ENCODE peak calls at places on chromosomes 12 and 14, in four cellular contexts. R, X, K and W are unnamed samples.

GRCh38 chr12:7638764-7639570 is 26.7 kb downstream of the APOBEC1 start:
- DNase-seq in R (peak; percentile 73), X (peak; percentile 66), K (peak; percentile 40), W (peak; percentile 74)

GRCh38 chr12:112191840-112192321 is 66.5 kb downstream of the TRAFD1 start:
- DNase-seq in R (no peak), X (no peak), K (no peak), W (no peak)

GRCh38 chr12:127060310-127060847 is 1206.6 kb upstream of the TMEM132C start:
- DNase-seq in R (no peak), X (peak; percentile 79), K (no peak), W (no peak)

GRCh38 chr14:32192712-32193373 is 9.0 kb upstream of the RNU6-7 start:
- DNase-seq in R (no peak), X (no peak), K (no peak), W (no peak)

GRCh38 chr14:104697317-104697703 is 7.9 kb downstream of the INF2 start:
- DNase-seq in R (no peak), X (no peak), K (no peak), W (no peak)

GRCh38 chr14:63996575-63997220 is 143.9 kb downstream of the SYNE2 start:
- DNase-seq in R (no peak), X (no peak), K (no peak), W (no peak)

GRCh38 chr12:59861635-59862034 is 265.8 kb downstream of the SLC16A7 start:
- DNase-seq in R (no peak), X (no peak), K (no peak), W (no peak)

GRCh38 chr12:30507576-30507975 is 188.1 kb downstream of the IPO8 start:
- DNase-seq in R (peak; percentile 35), X (no peak), K (no peak), W (no peak)

GRCh38 chr14:36524874-36525745 is 5.1 kb upstream of the NKX2-1 start:
- DNase-seq in R (peak; percentile 74), X (peak; percentile 43), K (no peak), W (peak; percentile 81)

GRCh38 chr12:12606793-12607589 is 4.7 kb upstream of the CREBL2 start:
- DNase-seq in R (peak; percentile 32), X (no peak), K (peak; percentile 53), W (no peak)

GRCh38 chr12:67057072-67057471 is 212.1 kb upstream of the CAND1 start:
- DNase-seq in R (no peak), X (no peak), K (no peak), W (no peak)

GRCh38 chr12:120142231-120142877 is 25.8 kb upstream of the RAB35 start:
- DNase-seq in R (no peak), X (no peak), K (no peak), W (no peak)

GRCh38 chr14:77026166-77026929 is 2.2 kb downstream of the IRF2BPL start:
- DNase-seq in R (no peak), X (no peak), K (no peak), W (no peak)

GRCh38 chr12:75816892-75817291 is 214.7 kb downstream of the PHLDA1 start:
- DNase-seq in R (no peak), X (no peak), K (peak; percentile 5), W (no peak)

GRCh38 chr12:49873361-49873934 is 30.3 kb downstream of the FAIM2 start:
- DNase-seq in R (no peak), X (no peak), K (no peak), W (no peak)

GRCh38 chr14:52266179-52266578 is 1.3 kb upstream of the PTGDR start:
- DNase-seq in R (no peak), X (no peak), K (no peak), W (no peak)

GRCh38 chr14:47948981-47949380 is 273.6 kb upstream of the MDGA2 start:
- DNase-seq in R (no peak), X (no peak), K (no peak), W (peak; percentile 36)

GRCh38 chr12:93972411-93973208 is 175.8 kb upstream of the PLXNC1 start:
- DNase-seq in R (no peak), X (no peak), K (no peak), W (no peak)

GRCh38 chr14:94630396-94630795 is 18.2 kb downstream of the SERPINA3 start:
- DNase-seq in R (no peak), X (no peak), K (no peak), W (no peak)

GRCh38 chr14:76576047-76576741 is 185.1 kb upstream of the VASH1 start:
- DNase-seq in R (no peak), X (no peak), K (no peak), W (no peak)

GRCh38 chr14:103518416-103519042 is 4.1 kb downstream of the CKB start:
- DNase-seq in R (peak; percentile 51), X (peak; percentile 65), K (no peak), W (peak; percentile 74)

GRCh38 chr12:81617915-81618314 is 141.2 kb downstream of the PPFIA2 start:
- DNase-seq in R (no peak), X (no peak), K (no peak), W (no peak)

GRCh38 chr12:20004951-20005350 is 363.4 kb upstream of the PDE3A start:
- DNase-seq in R (no peak), X (no peak), K (no peak), W (no peak)

GRCh38 chr12:128914908-128915563 is 61.8 kb downstream of the GLT1D1 start:
- DNase-seq in R (no peak), X (no peak), K (peak; percentile 88), W (no peak)

GRCh38 chr14:38994721-38995120 is 108.3 kb downstream of the SEC23A start:
- DNase-seq in R (no peak), X (no peak), K (no peak), W (no peak)

GRCh38 chr12:50458606-50459005 is 46.2 kb upstream of the DIP2B start:
- DNase-seq in R (no peak), X (no peak), K (no peak), W (no peak)

GRCh38 chr12:52074006-52074405 is 4.2 kb downstream of the ATG101 start:
- DNase-seq in R (no peak), X (no peak), K (peak; percentile 63), W (no peak)

GRCh38 chr14:102234331-102235264 is 70.4 kb downstream of the MOK start:
- DNase-seq in R (no peak), X (no peak), K (no peak), W (no peak)

GRCh38 chr12:2179953-2180736 is 127.4 kb downstream of the CACNA1C start:
- DNase-seq in R (no peak), X (no peak), K (no peak), W (no peak)

GRCh38 chr12:111410229-111411186 is 4.8 kb downstream of the SH2B3 start:
- DNase-seq in R (no peak), X (no peak), K (no peak), W (no peak)

GRCh38 chr12:53047221-53048032 is 2.4 kb upstream of the TNS2 start:
- DNase-seq in R (peak; percentile 44), X (peak; percentile 94), K (no peak), W (peak; percentile 70)

GRCh38 chr14:88323520-88324199 is 591 bp upstream of the KCNK10 start:
- DNase-seq in R (no peak), X (no peak), K (no peak), W (peak; percentile 37)

GRCh38 chr12:89236748-89237428 is 115.4 kb downstream of the DUSP6 start:
- DNase-seq in R (no peak), X (no peak), K (no peak), W (no peak)

GRCh38 chr14:22887260-22887989 is 4.4 kb downstream of the REM2 start:
- DNase-seq in R (no peak), X (peak; percentile 49), K (peak; percentile 80), W (peak; percentile 78)

GRCh38 chr14:102580552-102581110 is 11.8 kb upstream of the RCOR1 start:
- DNase-seq in R (no peak), X (no peak), K (no peak), W (no peak)

GRCh38 chr12:89062996-89063395 is 289.3 kb downstream of the DUSP6 start:
- DNase-seq in R (no peak), X (no peak), K (no peak), W (no peak)

GRCh38 chr12:119594399-119594730 is 791 bp downstream of the TMEM233 start:
- DNase-seq in R (no peak), X (no peak), K (no peak), W (no peak)

GRCh38 chr14:54394596-54394995 is 2.2 kb upstream of the CDKN3 start:
- DNase-seq in R (no peak), X (no peak), K (no peak), W (no peak)

GRCh38 chr12:75960954-75961661 is 70.5 kb downstream of the PHLDA1 start:
- DNase-seq in R (no peak), X (no peak), K (no peak), W (no peak)

GRCh38 chr12:122067966-122068365 is 10.6 kb upstream of the MLXIP start:
- DNase-seq in R (no peak), X (no peak), K (peak; percentile 56), W (no peak)
- TF ChIP-seq FOXM1 in R (no peak), X (no peak), K (peak; percentile 71), W (no peak)

DNA sequence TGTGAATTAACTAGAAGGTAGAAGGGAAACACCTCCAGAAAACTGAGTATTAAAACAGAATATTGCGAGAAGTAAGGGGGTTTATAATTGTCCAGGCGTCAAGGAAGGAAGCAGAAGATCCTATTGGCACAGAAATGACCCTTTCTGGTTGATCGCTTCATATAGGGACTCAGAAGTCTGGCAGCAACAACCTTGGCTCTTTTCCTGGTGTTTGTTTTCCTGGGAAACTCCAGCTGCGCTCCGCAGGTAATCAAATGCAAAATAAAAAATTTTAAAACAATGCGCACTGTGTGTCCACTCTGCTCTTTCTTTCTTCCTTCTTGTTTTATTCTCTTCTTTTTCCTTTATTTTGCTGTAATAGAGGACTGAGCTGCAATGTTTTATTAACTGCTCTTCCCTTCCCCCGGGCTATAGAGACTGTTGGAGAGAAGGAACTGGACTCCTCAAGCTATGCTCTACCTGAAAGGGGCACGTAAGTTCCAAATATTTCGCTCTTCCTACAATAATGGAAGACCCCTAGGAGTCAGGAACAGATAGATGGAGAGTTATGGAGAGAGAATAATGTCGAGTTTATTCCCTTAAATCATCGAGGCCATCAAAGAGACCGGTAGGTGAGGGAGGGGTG is 737 bp downstream of the SPX start:
- DNase-seq in R (no peak), X (no peak), K (no peak), W (no peak)
- TF ChIP-seq BHLHE40 in R (no peak), X (no peak), K (no peak), W (no peak)

GRCh38 chr14:72892103-72892878 is 1.6 kb downstream of the DPF3 start:
- DNase-seq in R (no peak), X (no peak), K (no peak), W (peak; percentile 34)
- TF ChIP-seq FOXM1 in R (no peak), X (no peak), K (no peak), W (no peak)

GRCh38 chr12:40688085-40688725 is 4.0 kb upstream of the CNTN1 start:
- DNase-seq in R (no peak), X (no peak), K (no peak), W (no peak)

GRCh38 chr12:40689576-40689975 is 2.7 kb upstream of the CNTN1 start:
- DNase-seq in R (no peak), X (no peak), K (no peak), W (no peak)

GRCh38 chr12:40693503-40693863 is 1.2 kb downstream of the CNTN1 start:
- DNase-seq in R (no peak), X (no peak), K (no peak), W (peak; percentile 51)

GRCh38 chr12:40691913-40692616 is at the start of gene CNTN1:
- DNase-seq in R (no peak), X (no peak), K (no peak), W (peak; percentile 95)

GRCh38 chr12:40692617-40693502 is 621 bp downstream of the CNTN1 start:
- DNase-seq in R (no peak), X (no peak), K (no peak), W (peak; percentile 33)
- TF ChIP-seq BHLHE40 in R (no peak), X (no peak), K (no peak), W (no peak)